ENCODE peak calls at places on chromosome 14, in eight cellular contexts. One of them, this sample, is unnamed.

GRCh38 chr14:95397325-95397724 is 77.6 kb upstream of the CLMN start:
- DNase-seq in HCT116: no peak
- DNase-seq in lower leg skin: no peak
- DNase-seq in IMR-90: no peak
- DNase-seq in BE2C: peak
- DNase-seq in fibroblast of lung: no peak
- DNase-seq in Panc1: no peak
- DNase-seq in Peyer's patch: no peak
- DNase-seq in this sample: no peak

GRCh38 chr14:94750371-94750770 is 19.5 kb downstream of the GSC start:
- DNase-seq in IMR-90: no peak
- DNase-seq in HCT116: no peak
- DNase-seq in Peyer's patch: no peak
- DNase-seq in Panc1: no peak
- DNase-seq in lower leg skin: no peak
- DNase-seq in BE2C: no peak
- DNase-seq in fibroblast of lung: no peak
- DNase-seq in this sample: no peak

GRCh38 chr14:104977681-104978647 is at the start of gene AHNAK2:
- DNase-seq in BE2C: peak
- DNase-seq in fibroblast of lung: peak
- DNase-seq in Panc1: no peak
- DNase-seq in IMR-90: peak
- DNase-seq in HCT116: peak
- DNase-seq in Peyer's patch: peak
- DNase-seq in lower leg skin: peak
- DNase-seq in this sample: peak

GRCh38 chr14:76531085-76531484 is 155.1 kb downstream of the ESRRB start:
- DNase-seq in Panc1: no peak
- DNase-seq in fibroblast of lung: no peak
- DNase-seq in IMR-90: no peak
- DNase-seq in lower leg skin: no peak
- DNase-seq in Peyer's patch: no peak
- DNase-seq in BE2C: no peak
- DNase-seq in HCT116: no peak
- DNase-seq in this sample: no peak

GRCh38 chr14:57982802-57983201 is 116.9 kb upstream of the SLC35F4 start:
- DNase-seq in BE2C: peak
- DNase-seq in IMR-90: no peak
- DNase-seq in Peyer's patch: no peak
- DNase-seq in lower leg skin: no peak
- DNase-seq in Panc1: no peak
- DNase-seq in HCT116: no peak
- DNase-seq in fibroblast of lung: no peak
- DNase-seq in this sample: no peak

GRCh38 chr14:99327458-99328250 is 55.7 kb upstream of the BCL11B start:
- DNase-seq in lower leg skin: peak
- DNase-seq in HCT116: no peak
- DNase-seq in BE2C: no peak
- DNase-seq in Panc1: no peak
- DNase-seq in IMR-90: no peak
- DNase-seq in Peyer's patch: no peak
- DNase-seq in fibroblast of lung: no peak
- DNase-seq in this sample: no peak

GRCh38 chr14:105536051-105536450 is 9.7 kb downstream of the TMEM121 start:
- DNase-seq in lower leg skin: no peak
- DNase-seq in Peyer's patch: no peak
- DNase-seq in IMR-90: no peak
- DNase-seq in Panc1: no peak
- DNase-seq in fibroblast of lung: no peak
- DNase-seq in BE2C: no peak
- DNase-seq in HCT116: no peak
- DNase-seq in this sample: no peak

GRCh38 chr14:33931439-33931838 is 19.4 kb downstream of the EGLN3 start:
- DNase-seq in HCT116: no peak
- DNase-seq in Peyer's patch: no peak
- DNase-seq in lower leg skin: no peak
- DNase-seq in Panc1: no peak
- DNase-seq in BE2C: no peak
- DNase-seq in fibroblast of lung: no peak
- DNase-seq in IMR-90: no peak
- DNase-seq in this sample: no peak

GRCh38 chr14:75234173-75234855 is 44.3 kb upstream of the FOS start:
- DNase-seq in Peyer's patch: peak
- DNase-seq in IMR-90: peak
- DNase-seq in fibroblast of lung: peak
- DNase-seq in BE2C: no peak
- DNase-seq in Panc1: no peak
- DNase-seq in HCT116: peak
- DNase-seq in lower leg skin: no peak
- DNase-seq in this sample: peak

GRCh38 chr14:68097727-68098126 is 278.1 kb downstream of the RAD51B start:
- DNase-seq in lower leg skin: no peak
- DNase-seq in HCT116: no peak
- DNase-seq in IMR-90: no peak
- DNase-seq in fibroblast of lung: no peak
- DNase-seq in Peyer's patch: no peak
- DNase-seq in Panc1: no peak
- DNase-seq in BE2C: no peak
- DNase-seq in this sample: no peak

GRCh38 chr14:79585845-79586244 is 625.5 kb downstream of the DIO2 start:
- DNase-seq in Peyer's patch: no peak
- DNase-seq in IMR-90: peak
- DNase-seq in Panc1: no peak
- DNase-seq in BE2C: no peak
- DNase-seq in lower leg skin: no peak
- DNase-seq in fibroblast of lung: peak
- DNase-seq in HCT116: no peak
- DNase-seq in this sample: peak

GRCh38 chr14:100747736-100748135 is 21.0 kb downstream of the DLK1 start:
- DNase-seq in Peyer's patch: no peak
- DNase-seq in BE2C: no peak
- DNase-seq in IMR-90: no peak
- DNase-seq in fibroblast of lung: no peak
- DNase-seq in lower leg skin: peak
- DNase-seq in HCT116: no peak
- DNase-seq in Panc1: no peak
- DNase-seq in this sample: no peak

GRCh38 chr14:100746326-100746725 is 19.6 kb downstream of the DLK1 start:
- DNase-seq in Panc1: no peak
- DNase-seq in BE2C: no peak
- DNase-seq in Peyer's patch: no peak
- DNase-seq in fibroblast of lung: peak
- DNase-seq in IMR-90: no peak
- DNase-seq in lower leg skin: no peak
- DNase-seq in HCT116: no peak
- DNase-seq in this sample: no peak

GRCh38 chr14:100748944-100749343 is 22.3 kb downstream of the DLK1 start:
- DNase-seq in HCT116: no peak
- DNase-seq in Peyer's patch: no peak
- DNase-seq in fibroblast of lung: no peak
- DNase-seq in BE2C: no peak
- DNase-seq in IMR-90: no peak
- DNase-seq in Panc1: no peak
- DNase-seq in lower leg skin: peak
- DNase-seq in this sample: no peak

GRCh38 chr14:100748403-100748802 is 21.7 kb downstream of the DLK1 start:
- DNase-seq in lower leg skin: peak
- DNase-seq in fibroblast of lung: no peak
- DNase-seq in BE2C: no peak
- DNase-seq in Peyer's patch: no peak
- DNase-seq in Panc1: no peak
- DNase-seq in HCT116: no peak
- DNase-seq in IMR-90: no peak
- DNase-seq in this sample: no peak

GRCh38 chr14:100747021-100747586 is 20.4 kb downstream of the DLK1 start:
- DNase-seq in fibroblast of lung: peak
- DNase-seq in Peyer's patch: no peak
- DNase-seq in IMR-90: peak
- DNase-seq in Panc1: peak
- DNase-seq in HCT116: peak
- DNase-seq in BE2C: no peak
- DNase-seq in lower leg skin: peak
- DNase-seq in this sample: peak
- TF ChIP-seq CTCF in fibroblast of lung: no peak
- TF ChIP-seq CTCF in Peyer's patch: no peak
- TF ChIP-seq CTCF in IMR-90: peak
- TF ChIP-seq CTCF in Panc1: no peak
- TF ChIP-seq CTCF in HCT116: no peak
- TF ChIP-seq CTCF in BE2C: no peak
- TF ChIP-seq CTCF in lower leg skin: no peak
- TF ChIP-seq CTCF in this sample: no peak

GRCh38 chr14:61812347-61813100 is 50.3 kb downstream of the SNAPC1 start:
- DNase-seq in Peyer's patch: no peak
- DNase-seq in Panc1: no peak
- DNase-seq in HCT116: no peak
- DNase-seq in BE2C: peak
- DNase-seq in IMR-90: no peak
- DNase-seq in fibroblast of lung: no peak
- DNase-seq in lower leg skin: no peak
- DNase-seq in this sample: no peak
- H3K4me3 ChIP-seq in Peyer's patch: no peak
- H3K4me3 ChIP-seq in Panc1: peak
- H3K4me3 ChIP-seq in HCT116: no peak
- H3K4me3 ChIP-seq in BE2C: peak
- H3K4me3 ChIP-seq in IMR-90: peak
- H3K4me3 ChIP-seq in fibroblast of lung: peak
- H3K4me3 ChIP-seq in lower leg skin: peak
- H3K4me3 ChIP-seq in this sample: peak

DNA sequence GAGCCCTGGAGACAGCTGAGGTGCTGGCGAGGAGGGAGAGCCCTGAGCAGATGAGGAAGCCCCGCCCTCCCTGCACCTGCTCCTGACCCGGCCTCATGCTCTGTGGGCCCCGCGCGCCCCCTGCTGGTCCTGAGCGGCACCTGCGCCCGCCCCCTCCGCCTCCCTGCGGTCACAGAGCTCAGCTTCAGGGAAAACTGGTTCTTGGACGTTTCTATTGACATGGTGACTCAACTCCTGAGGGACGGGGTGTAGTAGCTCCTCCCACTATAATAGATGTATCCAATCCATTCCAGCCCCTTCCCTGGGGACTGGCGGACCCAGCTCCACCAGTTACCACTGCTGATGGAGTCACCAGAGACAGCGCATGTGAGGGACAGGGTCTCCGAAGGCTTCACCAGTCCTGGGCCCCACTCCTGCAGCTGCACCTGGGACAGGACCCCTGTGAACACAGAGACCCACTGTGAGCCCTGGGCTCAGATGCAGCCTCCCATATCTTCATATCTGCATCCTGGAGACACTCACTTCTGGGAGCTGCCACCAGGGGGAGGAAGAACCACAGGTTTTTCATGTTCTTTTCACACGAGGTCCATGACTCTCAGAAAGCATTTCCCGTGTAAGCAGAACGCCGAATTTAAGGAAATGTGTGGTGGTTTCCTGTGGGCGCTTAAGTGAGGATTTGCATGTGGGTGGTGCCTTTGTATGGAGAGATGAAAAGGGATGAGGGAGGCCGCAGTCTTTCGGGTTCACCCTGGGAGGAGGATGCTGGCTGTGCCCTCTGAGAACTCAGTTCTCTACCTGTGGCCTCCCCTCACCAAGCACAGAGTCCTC is 1346.5 kb downstream of the TMEM121 start:
- DNase-seq in IMR-90: no peak
- DNase-seq in Panc1: no peak
- DNase-seq in BE2C: peak
- DNase-seq in HCT116: no peak
- DNase-seq in fibroblast of lung: no peak
- DNase-seq in Peyer's patch: peak
- DNase-seq in lower leg skin: peak
- DNase-seq in this sample: no peak
- TF ChIP-seq CTCF in IMR-90: no peak
- TF ChIP-seq CTCF in Panc1: peak
- TF ChIP-seq CTCF in BE2C: peak
- TF ChIP-seq CTCF in HCT116: peak
- TF ChIP-seq CTCF in fibroblast of lung: no peak
- TF ChIP-seq CTCF in Peyer's patch: peak
- TF ChIP-seq CTCF in lower leg skin: no peak
- TF ChIP-seq CTCF in this sample: peak

DNA sequence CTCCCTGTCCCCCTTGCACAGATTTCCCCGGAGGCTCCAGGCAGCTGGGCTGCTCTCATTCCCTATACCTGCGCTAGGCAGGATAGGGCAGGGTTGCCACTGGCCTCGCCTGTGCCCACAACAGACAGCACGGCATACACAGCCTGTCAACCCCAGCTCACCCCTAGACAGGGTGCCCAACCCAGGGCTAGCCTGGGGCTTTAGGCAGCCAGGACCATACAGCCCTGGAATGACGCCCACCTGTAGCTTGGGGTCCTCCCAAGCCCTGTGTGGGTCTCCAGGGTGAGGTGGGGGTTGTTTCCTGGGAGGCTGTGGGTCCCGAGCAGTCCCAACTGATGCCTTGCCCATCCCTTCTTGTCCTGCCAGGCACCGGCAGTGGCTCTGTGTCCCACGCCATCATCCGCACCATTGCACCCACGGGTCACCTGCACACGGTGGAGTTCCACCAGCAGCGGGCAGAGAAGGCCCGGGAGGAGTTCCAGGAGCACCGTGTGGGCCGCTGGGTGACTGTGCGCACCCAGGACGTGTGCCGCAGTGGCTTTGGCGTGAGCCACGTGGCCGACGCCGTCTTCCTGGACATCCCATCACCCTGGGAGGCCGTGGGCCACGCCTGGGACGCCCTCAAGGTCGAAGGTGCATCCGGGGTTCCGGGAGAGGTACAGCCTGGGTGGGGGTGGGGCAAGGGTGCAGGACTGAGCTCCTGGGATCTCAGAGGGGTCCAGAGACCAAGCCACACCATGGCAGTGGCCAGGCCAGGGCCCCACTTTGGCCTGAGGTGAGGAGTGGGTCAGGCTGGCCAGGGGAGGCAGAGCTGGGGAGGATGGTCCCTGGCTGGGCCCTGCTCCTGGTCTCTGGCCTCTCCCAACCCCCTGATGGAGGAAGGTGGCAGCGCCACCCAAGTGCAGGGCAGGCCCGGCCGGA is 3.5 kb downstream of the TRMT61A start:
- DNase-seq in fibroblast of lung: no peak
- DNase-seq in Panc1: no peak
- DNase-seq in BE2C: no peak
- DNase-seq in lower leg skin: no peak
- DNase-seq in Peyer's patch: no peak
- DNase-seq in IMR-90: no peak
- DNase-seq in HCT116: no peak
- DNase-seq in this sample: no peak
- H3K4me3 ChIP-seq in fibroblast of lung: no peak
- H3K4me3 ChIP-seq in Panc1: no peak
- H3K4me3 ChIP-seq in BE2C: no peak
- H3K4me3 ChIP-seq in lower leg skin: no peak
- H3K4me3 ChIP-seq in Peyer's patch: no peak
- H3K4me3 ChIP-seq in IMR-90: no peak
- H3K4me3 ChIP-seq in HCT116: no peak
- H3K4me3 ChIP-seq in this sample: no peak

GRCh38 chr14:52272375-52272774 is 4.9 kb downstream of the PTGDR start:
- DNase-seq in BE2C: no peak
- DNase-seq in Panc1: no peak
- DNase-seq in Peyer's patch: peak
- DNase-seq in lower leg skin: no peak
- DNase-seq in fibroblast of lung: peak
- DNase-seq in HCT116: peak
- DNase-seq in IMR-90: peak
- DNase-seq in this sample: peak
- TF ChIP-seq CTCF in BE2C: peak
- TF ChIP-seq CTCF in Panc1: peak
- TF ChIP-seq CTCF in Peyer's patch: peak
- TF ChIP-seq CTCF in lower leg skin: no peak
- TF ChIP-seq CTCF in fibroblast of lung: peak
- TF ChIP-seq CTCF in HCT116: peak
- TF ChIP-seq CTCF in IMR-90: peak
- TF ChIP-seq CTCF in this sample: peak

This sample was measured in AG10803.